ENCODE peak calls at places on chromosomes 12 and 14, in eight cellular contexts. S, K, C, J, B, P, E and I are unnamed samples.

GRCh38 chr14:74650927-74651686 is 39.1 kb upstream of the LTBP2 start:
- DNase-seq in K (no peak), E (no peak), J (peak), S (no peak), P (no peak), C (no peak), B (no peak), I (no peak)

GRCh38 chr12:9867531-9867930 is 1.6 kb downstream of the CLEC2B start:
- DNase-seq in C (no peak), K (peak), E (no peak), B (no peak), P (no peak), J (no peak), S (peak), I (no peak)

GRCh38 chr14:79605863-79606262 is 605.4 kb downstream of the DIO2 start:
- DNase-seq in P (no peak), E (peak), S (no peak), J (no peak), C (no peak), K (no peak), B (no peak), I (no peak)

GRCh38 chr12:120249875-120250795 is 15.4 kb downstream of the PXN start:
- DNase-seq in E (no peak), P (no peak), S (peak), B (no peak), K (no peak), C (peak), J (peak), I (peak)

GRCh38 chr12:109613611-109614455 is 40.2 kb downstream of the MVK start:
- DNase-seq in S (no peak), C (no peak), P (no peak), K (no peak), J (no peak), B (no peak), E (peak), I (no peak)

GRCh38 chr12:53290661-53291060 is 4.7 kb upstream of the PFDN5 start:
- DNase-seq in E (no peak), C (no peak), B (no peak), K (no peak), J (no peak), P (no peak), S (peak), I (no peak)

GRCh38 chr12:94649349-94650142 is 811 bp downstream of the TMCC3 start:
- DNase-seq in S (peak), E (peak), J (peak), B (peak), P (peak), C (peak), K (peak), I (peak)

GRCh38 chr12:126369487-126370463 is 1304.5 kb downstream of the AACS start:
- DNase-seq in S (peak), C (peak), B (no peak), P (no peak), K (peak), E (no peak), J (no peak), I (no peak)

GRCh38 chr12:132451172-132451835 is 38.6 kb upstream of the FBRSL1 start:
- DNase-seq in P (no peak), J (no peak), S (no peak), K (no peak), B (no peak), C (no peak), E (no peak), I (no peak)

GRCh38 chr12:18424857-18425256 is 163.5 kb downstream of the PIK3C2G start:
- DNase-seq in P (no peak), S (no peak), C (no peak), K (no peak), E (no peak), B (no peak), J (no peak), I (no peak)

GRCh38 chr12:32183646-32184045 is 77.0 kb downstream of the BICD1 start:
- DNase-seq in K (no peak), B (no peak), C (no peak), S (no peak), E (peak), P (no peak), J (no peak), I (no peak)

GRCh38 chr12:102631274-102631673 is 150.9 kb upstream of the IGF1 start:
- DNase-seq in E (no peak), P (no peak), K (peak), J (no peak), S (peak), C (peak), B (no peak), I (no peak)

GRCh38 chr14:50012644-50013043 is 103.7 kb downstream of the VCPKMT start:
- DNase-seq in C (no peak), P (no peak), E (no peak), B (no peak), S (peak), K (no peak), J (no peak), I (no peak)

DNA sequence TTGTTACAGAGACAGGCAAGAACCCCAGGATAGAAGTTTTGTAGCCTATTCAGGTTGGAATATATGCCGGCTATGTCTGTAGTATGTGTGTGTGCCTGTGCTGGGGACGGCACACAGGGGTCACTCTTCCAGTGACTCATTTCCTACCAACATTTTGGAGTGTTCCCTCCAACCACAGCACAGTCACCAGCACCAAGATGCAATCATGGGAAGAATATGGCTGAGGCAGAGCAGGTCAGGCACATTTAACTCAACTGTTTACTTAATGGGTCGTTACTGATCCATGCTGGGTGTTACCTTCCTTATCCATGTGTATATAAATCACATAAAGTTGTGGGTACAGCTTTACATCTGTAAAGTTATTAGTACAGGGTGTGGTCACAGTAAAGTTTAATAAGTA is 178.3 kb downstream of the PRKD1 start:
- DNase-seq in S (peak), K (peak), P (no peak), C (peak), E (no peak), B (no peak), J (no peak), I (no peak)
- TF ChIP-seq CTCF in S (peak), K (peak), P (no peak), C (peak), E (no peak), B (no peak), J (no peak), I (no peak)

DNA sequence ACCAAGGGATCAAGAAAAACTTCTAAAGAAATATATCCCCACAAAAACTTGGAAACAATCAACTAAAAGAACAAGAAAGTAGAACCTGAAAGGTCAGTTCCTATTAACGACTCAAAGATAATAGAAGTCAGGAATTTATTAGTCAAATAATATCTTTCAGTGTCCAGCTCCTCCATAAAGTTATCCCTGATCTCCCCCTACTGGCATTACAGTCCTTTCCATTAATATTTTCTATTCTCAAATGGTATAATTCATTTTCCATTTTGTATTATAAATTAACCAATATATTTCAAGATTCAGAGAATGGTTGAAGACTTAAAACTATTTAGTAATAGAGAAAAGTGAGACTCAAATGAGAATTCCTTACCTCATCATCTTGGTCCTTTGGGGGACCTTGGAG is 11.6 kb upstream of the SUPT16H start:
- DNase-seq in S (no peak), B (no peak), K (no peak), P (no peak), E (no peak), C (no peak), J (no peak), I (no peak)
- TF ChIP-seq CTCF in S (no peak), B (no peak), K (peak), P (no peak), E (no peak), C (no peak), J (no peak), I (no peak)

DNA sequence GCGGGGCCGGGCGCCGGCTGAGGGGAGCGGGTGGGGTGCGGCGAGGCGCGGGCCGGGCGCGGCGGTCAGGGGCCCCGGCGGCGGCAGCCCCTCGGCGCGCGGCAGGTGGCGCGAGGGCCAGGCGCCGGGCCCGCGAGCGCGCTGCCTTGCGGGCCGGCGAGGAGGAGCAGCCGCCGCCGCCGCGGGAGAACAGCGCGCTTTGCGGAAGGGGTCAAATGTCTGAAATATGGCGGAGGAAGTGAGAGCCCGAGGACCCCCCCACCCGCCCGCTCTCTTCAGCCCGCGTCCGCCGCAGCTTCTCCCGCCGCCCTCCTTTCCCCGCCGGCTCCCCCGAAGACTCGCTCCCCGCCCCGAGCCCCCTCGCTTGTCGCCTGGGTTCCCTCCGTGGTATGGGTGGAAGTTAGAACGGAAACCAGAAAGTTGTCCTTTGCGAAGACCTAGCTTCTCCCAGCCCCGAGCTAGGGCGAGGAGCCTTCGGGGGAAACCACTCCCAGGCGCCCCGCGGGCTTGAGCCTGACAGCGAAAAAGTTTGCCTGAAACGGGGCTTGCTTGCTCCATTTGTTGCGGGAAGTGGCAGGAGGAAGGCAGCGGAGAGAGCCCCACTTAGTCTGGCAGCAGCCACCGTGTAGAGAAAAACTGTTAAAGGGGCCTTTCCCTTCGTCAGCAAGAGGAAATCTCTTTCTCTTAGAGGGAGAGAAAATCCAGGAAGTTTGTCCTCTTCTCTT is 557 bp downstream of the RAP1B start:
- DNase-seq in B (no peak), K (peak), S (peak), J (peak), E (peak), C (peak), P (peak), I (peak)
- TF ChIP-seq CTCF in B (no peak), K (no peak), S (no peak), J (no peak), E (no peak), C (no peak), P (no peak), I (no peak)

GRCh38 chr12:24599737-24600136 is 349.2 kb downstream of the BCAT1 start:
- DNase-seq in K (no peak), S (no peak), C (no peak), B (no peak), J (no peak), P (no peak), E (no peak), I (no peak)

GRCh38 chr12:24600559-24600958 is 348.3 kb downstream of the BCAT1 start:
- DNase-seq in K (no peak), J (no peak), P (no peak), B (no peak), C (peak), E (no peak), S (peak), I (no peak)

GRCh38 chr12:24600996-24601395 is 347.9 kb downstream of the BCAT1 start:
- DNase-seq in C (peak), J (no peak), E (no peak), P (no peak), K (peak), B (no peak), S (peak), I (no peak)

GRCh38 chr12:24595652-24596235 is 353.2 kb downstream of the BCAT1 start:
- DNase-seq in B (no peak), J (no peak), S (peak), E (no peak), C (peak), P (no peak), K (peak), I (no peak)

DNA sequence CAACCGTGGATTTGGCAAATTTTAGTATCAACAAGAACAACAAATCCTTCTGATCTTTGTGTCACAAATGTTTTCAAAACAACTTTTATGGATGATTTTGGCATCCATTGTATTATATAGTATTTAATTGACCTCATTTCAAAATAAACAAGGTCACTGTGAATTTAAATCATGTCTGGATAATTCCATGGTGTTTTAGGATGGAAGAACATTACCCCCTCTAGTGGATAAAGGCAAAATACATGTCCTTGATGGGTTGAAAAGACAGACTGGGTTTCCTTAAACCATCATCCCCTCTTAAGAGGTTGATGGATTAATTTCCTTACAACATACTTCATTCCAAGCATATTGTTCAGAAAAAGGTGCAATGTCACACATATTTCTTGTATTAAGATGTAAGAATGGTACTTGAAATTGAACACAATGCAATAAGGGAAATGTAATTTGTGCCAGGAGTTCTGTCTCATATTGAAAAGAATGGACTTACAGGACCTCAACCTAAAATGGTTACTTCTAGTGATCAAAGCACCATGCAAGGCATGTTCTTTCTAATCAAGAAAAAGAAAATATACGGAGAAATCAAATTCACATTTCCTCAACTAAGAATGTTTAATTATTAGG is 352.0 kb downstream of the BCAT1 start:
- DNase-seq in J (no peak), S (peak), B (no peak), E (peak), P (peak), K (peak), C (peak), I (no peak)
- TF ChIP-seq CTCF in J (peak), S (peak), B (peak), E (peak), P (peak), K (peak), C (peak), I (peak)

DNA sequence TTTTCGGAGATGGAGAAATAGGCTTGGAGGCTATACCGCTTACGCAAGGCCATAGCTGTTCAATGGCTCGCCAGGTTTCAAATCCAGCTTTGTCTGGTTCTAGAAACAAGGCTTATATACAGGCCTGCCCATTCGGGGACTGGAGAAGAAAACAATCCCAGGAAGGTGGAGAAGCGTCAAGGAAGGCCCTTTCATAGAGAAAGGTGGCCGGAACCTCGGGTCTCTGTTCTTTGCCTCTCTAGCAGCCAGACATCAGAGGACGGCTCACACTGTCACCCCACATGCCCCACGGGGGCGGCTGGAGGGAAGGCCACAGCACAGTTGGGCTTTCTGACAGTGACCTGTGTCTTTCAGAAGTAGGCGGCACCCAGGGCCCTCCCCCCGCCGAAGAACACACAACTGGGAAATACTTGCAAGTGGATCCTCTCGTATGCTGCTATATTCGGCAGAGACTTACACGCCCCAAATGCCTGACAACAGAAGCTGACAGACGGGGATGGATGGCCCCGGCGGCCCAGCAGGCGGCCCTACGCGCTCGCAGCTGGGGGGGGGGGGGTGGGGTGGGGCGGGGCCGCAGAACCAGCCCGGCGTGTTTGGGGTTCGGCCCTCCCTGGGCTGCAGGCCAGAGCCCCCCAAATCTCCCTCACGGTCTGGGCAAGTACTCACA is 4.5 kb upstream of the SETD1B start:
- DNase-seq in C (peak), J (peak), K (peak), P (peak), S (peak), E (peak), B (peak), I (peak)
- TF ChIP-seq CTCF in C (no peak), J (no peak), K (no peak), P (no peak), S (peak), E (no peak), B (no peak), I (peak)

GRCh38 chr12:106976668-106977067 is 10.3 kb downstream of the MTERF2 start:
- DNase-seq in S (peak), K (no peak), P (no peak), C (no peak), J (no peak), B (no peak), E (no peak), I (no peak)

GRCh38 chr12:106975098-106975497 is 11.8 kb downstream of the MTERF2 start:
- DNase-seq in P (no peak), J (no peak), B (no peak), S (no peak), K (no peak), C (no peak), E (no peak), I (no peak)

GRCh38 chr12:106976013-106976658 is 10.8 kb downstream of the MTERF2 start:
- DNase-seq in P (no peak), S (peak), K (peak), J (no peak), E (no peak), C (peak), B (no peak), I (no peak)

GRCh38 chr12:106973545-106973944 is 13.4 kb downstream of the MTERF2 start:
- DNase-seq in E (no peak), P (no peak), J (no peak), K (no peak), B (no peak), S (no peak), C (no peak), I (no peak)

GRCh38 chr12:106974525-106974924 is 12.4 kb downstream of the MTERF2 start:
- DNase-seq in B (no peak), C (no peak), E (no peak), K (no peak), S (no peak), P (no peak), J (no peak), I (no peak)
- TF ChIP-seq CTCF in B (no peak), C (no peak), E (no peak), K (no peak), S (no peak), P (no peak), J (no peak), I (no peak)

GRCh38 chr14:23079716-23080115 is 15.2 kb downstream of the ACIN1 start:
- DNase-seq in S (peak), B (no peak), J (no peak), E (no peak), C (no peak), K (no peak), P (no peak), I (no peak)

GRCh38 chr14:23074906-23075305 is 17.6 kb upstream of the CDH24 start:
- DNase-seq in B (no peak), K (no peak), S (no peak), J (no peak), P (no peak), C (no peak), E (no peak), I (no peak)

GRCh38 chr14:23077962-23078361 is 17.0 kb downstream of the ACIN1 start:
- DNase-seq in K (no peak), B (no peak), S (peak), E (no peak), C (no peak), P (no peak), J (no peak), I (no peak)

GRCh38 chr14:23078692-23079116 is 16.2 kb downstream of the ACIN1 start:
- DNase-seq in E (no peak), S (peak), B (no peak), C (peak), K (peak), P (no peak), J (peak), I (no peak)

DNA sequence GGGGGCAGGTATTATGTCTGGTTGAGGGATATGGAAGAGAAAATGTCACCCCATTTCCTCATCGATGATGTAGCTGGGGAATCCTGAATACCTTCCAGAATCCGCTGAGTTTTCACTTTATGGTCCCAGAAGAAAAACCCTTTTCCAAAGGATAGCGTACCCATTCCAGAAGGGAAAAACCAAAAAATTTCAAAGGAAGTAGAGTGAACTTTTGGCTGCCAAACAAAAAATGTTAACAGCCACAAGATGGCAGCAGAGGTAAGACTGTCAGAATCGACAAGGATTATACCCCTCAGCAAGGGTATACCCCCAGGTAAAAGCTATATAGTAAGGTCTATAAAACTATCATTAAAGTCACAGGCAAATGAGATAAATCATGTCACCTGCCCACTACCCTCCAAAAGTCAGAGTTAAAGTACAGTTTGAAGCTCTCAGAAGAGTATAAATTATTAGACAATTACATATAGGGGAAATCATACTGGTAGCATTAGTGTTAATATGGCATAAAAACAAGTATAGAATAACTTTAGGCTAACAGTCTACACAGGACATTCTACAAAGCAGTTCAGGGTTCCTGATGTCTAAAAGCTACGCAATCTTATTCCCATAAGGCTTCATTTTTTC is 18.0 kb downstream of the ACIN1 start:
- DNase-seq in J (no peak), S (peak), E (peak), K (peak), P (no peak), C (peak), B (no peak), I (no peak)
- TF ChIP-seq CTCF in J (peak), S (peak), E (peak), K (peak), P (peak), C (peak), B (peak), I (peak)

GRCh38 chr12:92244036-92244435 is 98.4 kb upstream of the BTG1 start:
- DNase-seq in J (no peak), E (no peak), S (peak), K (peak), B (no peak), P (no peak), C (peak), I (no peak)
- TF ChIP-seq CTCF in J (peak), E (no peak), S (no peak), K (peak), B (no peak), P (no peak), C (peak), I (no peak)